ENCODE peak calls at places on chromosomes 6 and 20, in four cellular contexts. O is foreskin fibroblast, R is upper lobe of right lung, E is heart left ventricle. D is an unnamed sample.

GRCh38 chr20:4533734-4534133 is 188.0 kb upstream of the PRND start:
- DNase-seq in O (no peak), R (no peak), E (no peak), D (no peak)

GRCh38 chr20:48132834-48133233 is 347.6 kb upstream of the SULF2 start:
- DNase-seq in O (no peak), R (no peak), E (no peak), D (no peak)

GRCh38 chr6:885051-885590 is 192.2 kb upstream of the EXOC2 start:
- DNase-seq in R (no peak), O (no peak), E (no peak), D (no peak)

GRCh38 chr6:81450180-81450579 is 302.3 kb downstream of the TENT5A start:
- DNase-seq in O (peak), E (no peak), R (no peak), D (peak)

GRCh38 chr6:163231356-163232014 is 183.0 kb upstream of the QKI start:
- DNase-seq in R (no peak), E (no peak), O (no peak), D (no peak)

GRCh38 chr20:37538003-37538402 is 10.3 kb upstream of the BLCAP start:
- DNase-seq in O (peak), E (no peak), R (no peak), D (peak)

GRCh38 chr6:138972226-138972665 is 15.8 kb downstream of the REPS1 start:
- DNase-seq in O (peak), R (no peak), E (no peak), D (peak)

GRCh38 chr6:36056178-36056577 is 28.6 kb downstream of the MAPK14 start:
- DNase-seq in R (no peak), O (no peak), E (no peak), D (no peak)

GRCh38 chr20:39136145-39136544 is 174.0 kb downstream of the DHX35 start:
- DNase-seq in R (no peak), E (no peak), O (no peak), D (no peak)

GRCh38 chr6:40899684-40900155 is 139.3 kb downstream of the UNC5CL start:
- DNase-seq in R (no peak), O (no peak), E (no peak), D (no peak)

GRCh38 chr6:87465041-87465440 is 7.7 kb upstream of the SLC35A1 start:
- DNase-seq in E (no peak), R (no peak), O (no peak), D (no peak)

GRCh38 chr6:36123270-36124139 is 6.8 kb upstream of the MAPK13 start:
- DNase-seq in R (peak), E (peak), O (peak), D (peak)

GRCh38 chr6:55617272-55617671 is 38.3 kb upstream of the HMGCLL1 start:
- DNase-seq in R (no peak), E (no peak), O (peak), D (peak)

GRCh38 chr6:75145976-75146375 is 59.9 kb downstream of the COL12A1 start:
- DNase-seq in O (no peak), E (no peak), R (no peak), D (no peak)

GRCh38 chr6:2481307-2481706 is 235.9 kb upstream of the GMDS start:
- DNase-seq in R (no peak), E (no peak), O (no peak), D (no peak)

GRCh38 chr6:84752118-84752850 is 12.1 kb downstream of the TBX18 start:
- DNase-seq in E (no peak), R (no peak), O (peak), D (peak)

GRCh38 chr6:164109770-164110140 is 695.2 kb downstream of the QKI start:
- DNase-seq in O (peak), R (no peak), E (peak), D (peak)

GRCh38 chr20:46031701-46032254 is 2.8 kb downstream of the SLC12A5 start:
- DNase-seq in E (no peak), O (peak), R (no peak), D (no peak)

GRCh38 chr6:134446901-134447300 is 129.0 kb upstream of the SGK1 start:
- DNase-seq in E (no peak), R (no peak), O (peak), D (no peak)

GRCh38 chr20:49579874-49580817 is 12.2 kb upstream of the PTGIS start:
- DNase-seq in E (no peak), R (no peak), O (peak), D (peak)

GRCh38 chr20:61884571-61885389 is 180.9 kb downstream of the TAF4 start:
- DNase-seq in R (no peak), E (no peak), O (no peak), D (no peak)

GRCh38 chr6:31614674-31615578 is at the start of gene AIF1:
- DNase-seq in O (no peak), E (no peak), R (no peak), D (no peak)

GRCh38 chr6:75205776-75206334 is at the start of gene COL12A1:
- DNase-seq in R (peak), E (peak), O (peak), D (peak)

GRCh38 chr20:64065062-64065972 is 2.3 kb downstream of the TCEA2 start:
- DNase-seq in O (no peak), R (no peak), E (no peak), D (no peak)

GRCh38 chr6:26327450-26328264 is 37.3 kb upstream of the BTN3A2 start:
- DNase-seq in O (peak), R (no peak), E (no peak), D (peak)

GRCh38 chr20:50992336-50992732 is 30.6 kb downstream of the KCNG1 start:
- DNase-seq in R (no peak), E (no peak), O (no peak), D (no peak)

GRCh38 chr6:90284745-90285481 is 11.7 kb downstream of the BACH2 start:
- DNase-seq in R (no peak), O (peak), E (no peak), D (peak)

GRCh38 chr20:63087872-63088680 is 81.3 kb upstream of the BHLHE23 start:
- DNase-seq in O (no peak), E (no peak), R (peak), D (no peak)

GRCh38 chr6:4774715-4775590 is 1.3 kb upstream of the CDYL start:
- DNase-seq in R (no peak), E (peak), O (peak), D (peak)

GRCh38 chr6:125201961-125202729 is 48.6 kb downstream of the TPD52L1 start:
- DNase-seq in O (peak), R (peak), E (peak), D (peak)

GRCh38 chr6:37029249-37029959 is 23.9 kb downstream of the FGD2 start:
- DNase-seq in R (peak), O (peak), E (peak), D (peak)

GRCh38 chr6:83057705-83058321 is 7.8 kb downstream of the UBE3D start:
- DNase-seq in E (no peak), O (peak), R (no peak), D (peak)

GRCh38 chr6:18503187-18503586 is 116.0 kb downstream of the RNF144B start:
- DNase-seq in O (no peak), R (no peak), E (no peak), D (no peak)

D was measured in choroid plexus epithelial cell.